ENCODE peak calls at places on chromosomes 11 and 22, in ten cellular contexts. One of them, this sample, is unnamed.
A peak's percentile ranks its signal among the peaks of the same experiment; 100 is the strongest.

GRCh38 chr11:132055296-132055695 is 684.9 kb downstream of the NTM start:
- DNase-seq in pancreas: no peak
- DNase-seq in adrenal gland: no peak
- DNase-seq in upper lobe of right lung: no peak
- DNase-seq in cardiac muscle cell: no peak
- DNase-seq in body of pancreas: no peak
- DNase-seq in sigmoid colon: no peak
- DNase-seq in IMR-90: no peak
- DNase-seq in spleen: no peak
- DNase-seq in left ventricle myocardium inferior: no peak
- DNase-seq in this sample: no peak

GRCh38 chr11:117366183-117366582 is 38.5 kb downstream of the CEP164 start:
- DNase-seq in upper lobe of right lung: no peak
- DNase-seq in spleen: no peak
- DNase-seq in pancreas: no peak
- DNase-seq in adrenal gland: no peak
- DNase-seq in IMR-90: no peak
- DNase-seq in cardiac muscle cell: no peak
- DNase-seq in left ventricle myocardium inferior: no peak
- DNase-seq in sigmoid colon: no peak
- DNase-seq in body of pancreas: no peak
- DNase-seq in this sample: no peak

GRCh38 chr11:74641905-74642304 is 49.5 kb downstream of the POLD3 start:
- DNase-seq in body of pancreas: no peak
- DNase-seq in pancreas: no peak
- DNase-seq in left ventricle myocardium inferior: no peak
- DNase-seq in upper lobe of right lung: no peak
- DNase-seq in cardiac muscle cell: peak; percentile 16
- DNase-seq in adrenal gland: no peak
- DNase-seq in sigmoid colon: no peak
- DNase-seq in IMR-90: no peak
- DNase-seq in spleen: no peak
- DNase-seq in this sample: no peak

GRCh38 chr11:128361451-128362020 is 225.8 kb downstream of the ETS1 start:
- DNase-seq in sigmoid colon: no peak
- DNase-seq in IMR-90: peak; percentile 92
- DNase-seq in body of pancreas: no peak
- DNase-seq in left ventricle myocardium inferior: no peak
- DNase-seq in upper lobe of right lung: no peak
- DNase-seq in adrenal gland: no peak
- DNase-seq in pancreas: no peak
- DNase-seq in cardiac muscle cell: peak; percentile 73
- DNase-seq in spleen: no peak
- DNase-seq in this sample: no peak

GRCh38 chr11:8055111-8055835 is 25.7 kb upstream of the TUB start:
- DNase-seq in adrenal gland: peak; percentile 16
- DNase-seq in left ventricle myocardium inferior: no peak
- DNase-seq in IMR-90: no peak
- DNase-seq in spleen: peak; percentile 66
- DNase-seq in body of pancreas: no peak
- DNase-seq in upper lobe of right lung: no peak
- DNase-seq in sigmoid colon: peak; percentile 60
- DNase-seq in cardiac muscle cell: no peak
- DNase-seq in pancreas: peak; percentile 9
- DNase-seq in this sample: no peak

GRCh38 chr11:101176381-101176780 is 46.8 kb upstream of the PGR start:
- DNase-seq in sigmoid colon: no peak
- DNase-seq in body of pancreas: no peak
- DNase-seq in IMR-90: no peak
- DNase-seq in upper lobe of right lung: no peak
- DNase-seq in pancreas: no peak
- DNase-seq in cardiac muscle cell: no peak
- DNase-seq in adrenal gland: no peak
- DNase-seq in left ventricle myocardium inferior: no peak
- DNase-seq in spleen: no peak
- DNase-seq in this sample: no peak

GRCh38 chr11:86740628-86741488 is 59.5 kb upstream of the PRSS23 start:
- DNase-seq in upper lobe of right lung: no peak
- DNase-seq in adrenal gland: peak; percentile 81
- DNase-seq in cardiac muscle cell: peak; percentile 97
- DNase-seq in sigmoid colon: peak; percentile 88
- DNase-seq in IMR-90: peak; percentile 98
- DNase-seq in pancreas: no peak
- DNase-seq in spleen: no peak
- DNase-seq in left ventricle myocardium inferior: no peak
- DNase-seq in body of pancreas: peak; percentile 46
- DNase-seq in this sample: peak; percentile 88

GRCh38 chr11:27367881-27368280 is 4.9 kb upstream of the CCDC34 start:
- DNase-seq in sigmoid colon: no peak
- DNase-seq in adrenal gland: no peak
- DNase-seq in spleen: no peak
- DNase-seq in upper lobe of right lung: no peak
- DNase-seq in left ventricle myocardium inferior: no peak
- DNase-seq in cardiac muscle cell: no peak
- DNase-seq in IMR-90: no peak
- DNase-seq in pancreas: no peak
- DNase-seq in body of pancreas: no peak
- DNase-seq in this sample: no peak

GRCh38 chr11:108364159-108364558 is 103.2 kb downstream of the C11orf65 start:
- DNase-seq in spleen: no peak
- DNase-seq in upper lobe of right lung: no peak
- DNase-seq in adrenal gland: no peak
- DNase-seq in left ventricle myocardium inferior: no peak
- DNase-seq in sigmoid colon: no peak
- DNase-seq in cardiac muscle cell: no peak
- DNase-seq in IMR-90: peak; percentile 68
- DNase-seq in body of pancreas: no peak
- DNase-seq in pancreas: no peak
- DNase-seq in this sample: no peak

GRCh38 chr11:37061426-37061825 is 463.4 kb upstream of the RAG2 start:
- DNase-seq in adrenal gland: no peak
- DNase-seq in spleen: no peak
- DNase-seq in upper lobe of right lung: no peak
- DNase-seq in left ventricle myocardium inferior: no peak
- DNase-seq in body of pancreas: no peak
- DNase-seq in pancreas: no peak
- DNase-seq in IMR-90: no peak
- DNase-seq in cardiac muscle cell: no peak
- DNase-seq in sigmoid colon: no peak
- DNase-seq in this sample: no peak

GRCh38 chr11:92500463-92500862 is 275.8 kb downstream of the FAT3 start:
- DNase-seq in upper lobe of right lung: no peak
- DNase-seq in spleen: no peak
- DNase-seq in body of pancreas: no peak
- DNase-seq in sigmoid colon: no peak
- DNase-seq in pancreas: no peak
- DNase-seq in adrenal gland: no peak
- DNase-seq in left ventricle myocardium inferior: no peak
- DNase-seq in cardiac muscle cell: no peak
- DNase-seq in IMR-90: no peak
- DNase-seq in this sample: no peak

GRCh38 chr22:30643055-30643875 is 7.7 kb downstream of the SLC35E4 start:
- DNase-seq in upper lobe of right lung: no peak
- DNase-seq in spleen: no peak
- DNase-seq in sigmoid colon: no peak
- DNase-seq in adrenal gland: no peak
- DNase-seq in left ventricle myocardium inferior: peak; percentile 33
- DNase-seq in pancreas: no peak
- DNase-seq in IMR-90: no peak
- DNase-seq in body of pancreas: no peak
- DNase-seq in cardiac muscle cell: no peak
- DNase-seq in this sample: no peak

GRCh38 chr11:125368757-125369156 is 127.3 kb downstream of the FEZ1 start:
- DNase-seq in upper lobe of right lung: no peak
- DNase-seq in spleen: no peak
- DNase-seq in adrenal gland: no peak
- DNase-seq in cardiac muscle cell: no peak
- DNase-seq in pancreas: no peak
- DNase-seq in sigmoid colon: no peak
- DNase-seq in body of pancreas: no peak
- DNase-seq in left ventricle myocardium inferior: no peak
- DNase-seq in IMR-90: no peak
- DNase-seq in this sample: no peak
- TF ChIP-seq CTCF in upper lobe of right lung: no peak
- TF ChIP-seq CTCF in spleen: no peak
- TF ChIP-seq CTCF in adrenal gland: no peak
- TF ChIP-seq CTCF in cardiac muscle cell: no peak
- TF ChIP-seq CTCF in pancreas: no peak
- TF ChIP-seq CTCF in sigmoid colon: no peak
- TF ChIP-seq CTCF in body of pancreas: no peak
- TF ChIP-seq CTCF in left ventricle myocardium inferior: no peak
- TF ChIP-seq CTCF in IMR-90: no peak
- TF ChIP-seq CTCF in this sample: no peak

GRCh38 chr11:47550288-47551052 is 2.5 kb downstream of the CELF1 start:
- DNase-seq in adrenal gland: no peak
- DNase-seq in sigmoid colon: no peak
- DNase-seq in spleen: peak; percentile 64
- DNase-seq in pancreas: no peak
- DNase-seq in IMR-90: no peak
- DNase-seq in left ventricle myocardium inferior: no peak
- DNase-seq in cardiac muscle cell: no peak
- DNase-seq in upper lobe of right lung: no peak
- DNase-seq in body of pancreas: no peak
- DNase-seq in this sample: no peak
- H3K27ac ChIP-seq in adrenal gland: peak overlapping the region; percentile 21
- H3K27ac ChIP-seq in sigmoid colon: no peak overlapping the region
- H3K27ac ChIP-seq in spleen: peak overlapping the region; percentile 98
- H3K27ac ChIP-seq in pancreas: no peak overlapping the region
- H3K27ac ChIP-seq in IMR-90: no peak overlapping the region
- H3K27ac ChIP-seq in left ventricle myocardium inferior: peak overlapping the region; percentile 94
- H3K27ac ChIP-seq in cardiac muscle cell: no peak overlapping the region
- H3K27ac ChIP-seq in upper lobe of right lung: peak overlapping the region; percentile 93
- H3K27ac ChIP-seq in body of pancreas: peak overlapping the region; percentile 84
- H3K27ac ChIP-seq in this sample: peak overlapping the region; percentile 94

DNA sequence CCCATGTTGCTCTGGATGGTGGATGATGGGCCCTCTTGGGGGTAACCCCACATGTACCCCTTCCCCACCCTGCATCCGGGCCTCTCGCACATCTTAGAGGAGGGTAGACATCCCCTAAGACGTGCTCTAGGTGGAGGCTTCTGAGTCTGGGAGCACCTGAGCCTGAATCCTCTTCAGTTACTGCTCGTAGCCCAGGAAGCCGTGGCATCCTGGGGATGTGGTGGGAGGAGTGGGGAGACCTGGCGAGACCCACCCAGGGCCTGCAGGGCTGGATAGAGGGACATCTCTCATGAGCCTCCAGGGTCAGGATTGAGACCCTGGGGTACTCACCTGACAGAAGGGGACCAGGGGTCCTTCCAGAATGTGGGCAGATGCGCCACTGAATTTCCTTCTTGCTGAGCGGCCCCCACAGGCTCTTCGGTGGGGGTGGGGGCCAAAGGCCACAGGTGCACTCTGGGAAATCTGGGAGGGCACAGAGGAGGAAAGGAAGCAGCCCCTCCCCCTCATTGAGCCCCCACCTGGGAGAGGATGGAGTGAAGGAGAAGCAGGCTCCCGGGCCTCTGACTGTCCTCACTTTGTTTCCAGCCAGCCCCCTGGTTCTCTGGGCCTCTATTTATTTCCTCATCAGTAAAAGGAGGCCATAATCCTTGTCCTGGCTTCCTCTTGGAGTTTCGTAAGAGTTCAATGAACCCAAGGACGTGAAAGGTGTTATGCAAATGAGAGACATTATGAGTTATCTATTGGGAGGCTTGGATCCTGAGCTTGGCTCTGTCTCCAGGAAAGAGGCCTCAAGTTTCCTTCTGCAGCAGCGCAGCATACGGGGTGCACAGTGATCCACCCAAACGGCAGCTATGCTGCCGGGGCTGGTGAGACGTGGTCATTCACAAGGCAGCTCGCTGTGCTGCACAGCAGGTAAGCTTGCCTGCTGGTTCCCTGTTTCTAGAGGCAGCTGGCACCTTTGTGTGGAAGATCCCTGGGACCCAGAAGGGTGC is 31.2 kb downstream of the KCNJ4 start:
- DNase-seq in upper lobe of right lung: no peak
- DNase-seq in IMR-90: no peak
- DNase-seq in spleen: no peak
- DNase-seq in left ventricle myocardium inferior: no peak
- DNase-seq in body of pancreas: no peak
- DNase-seq in cardiac muscle cell: no peak
- DNase-seq in adrenal gland: no peak
- DNase-seq in sigmoid colon: no peak
- DNase-seq in pancreas: no peak
- DNase-seq in this sample: no peak
- H3K4me3 ChIP-seq in upper lobe of right lung: no peak overlapping the region
- H3K4me3 ChIP-seq in IMR-90: no peak overlapping the region
- H3K4me3 ChIP-seq in spleen: no peak overlapping the region
- H3K4me3 ChIP-seq in left ventricle myocardium inferior: no peak overlapping the region
- H3K4me3 ChIP-seq in body of pancreas: no peak overlapping the region
- H3K4me3 ChIP-seq in cardiac muscle cell: no peak overlapping the region
- H3K4me3 ChIP-seq in adrenal gland: no peak overlapping the region
- H3K4me3 ChIP-seq in sigmoid colon: no peak overlapping the region
- H3K4me3 ChIP-seq in pancreas: no peak overlapping the region
- H3K4me3 ChIP-seq in this sample: no peak overlapping the region

DNA sequence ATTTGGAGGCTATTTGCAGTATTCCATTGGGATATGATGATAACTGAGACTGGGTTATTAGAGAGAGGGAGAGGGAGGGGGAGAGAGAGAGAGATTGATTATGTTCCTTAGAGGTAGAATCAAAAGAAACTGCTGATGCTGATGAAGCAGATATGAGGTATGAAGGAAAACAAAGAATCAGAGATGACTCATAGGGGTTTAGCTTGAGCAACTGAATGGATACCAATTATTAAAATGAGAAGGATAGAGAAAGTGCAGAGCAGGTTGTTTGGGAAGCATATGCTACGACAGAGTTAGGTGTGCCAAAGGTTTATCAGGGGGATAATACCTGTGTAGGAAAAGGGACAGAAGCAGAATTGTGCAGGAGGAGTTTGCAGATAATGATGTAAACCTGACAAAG is 12.7 kb upstream of the NUCB2 start:
- DNase-seq in spleen: no peak
- DNase-seq in body of pancreas: no peak
- DNase-seq in cardiac muscle cell: no peak
- DNase-seq in left ventricle myocardium inferior: no peak
- DNase-seq in IMR-90: peak; percentile 70
- DNase-seq in adrenal gland: no peak
- DNase-seq in pancreas: no peak
- DNase-seq in sigmoid colon: no peak
- DNase-seq in upper lobe of right lung: no peak
- DNase-seq in this sample: no peak
- TF ChIP-seq CTCF in spleen: no peak
- TF ChIP-seq CTCF in body of pancreas: no peak
- TF ChIP-seq CTCF in cardiac muscle cell: no peak
- TF ChIP-seq CTCF in left ventricle myocardium inferior: no peak
- TF ChIP-seq CTCF in IMR-90: no peak
- TF ChIP-seq CTCF in adrenal gland: no peak
- TF ChIP-seq CTCF in pancreas: no peak
- TF ChIP-seq CTCF in sigmoid colon: no peak
- TF ChIP-seq CTCF in upper lobe of right lung: no peak
- TF ChIP-seq CTCF in this sample: no peak

This sample was measured in coronary artery.